ENCODE peak calls at places on chromosome 5, in seven cellular contexts. S is stimulated activated CD4-positive, alpha-beta T cell treated with anti-CD3 and anti-CD28 coated beads, Interleukin-4, amount 100 ng/mL, for 4 hours; O is omental fat pad; V is GM13977; E is GM04504; K is NCI-H1417; U is cardiac fibroblast. X is an unnamed sample.

GRCh38 chr5:11390369-11390768 is 513.9 kb downstream of the CTNND2 start:
- DNase-seq in S (no peak), O (no peak), V (no peak), E (no peak), K (no peak), U (no peak), X (no peak)

GRCh38 chr5:32505718-32506117 is 61.2 kb upstream of the ZFR start:
- DNase-seq in S (no peak), O (no peak), V (no peak), E (peak; percentile 69), K (no peak), U (peak; percentile 91), X (no peak)

GRCh38 chr5:19534751-19535150 is 453.2 kb downstream of the CDH18 start:
- DNase-seq in S (no peak), O (no peak), V (no peak), E (no peak), K (peak; percentile 38), U (no peak), X (no peak)

GRCh38 chr5:59832577-59833301 is 60.8 kb downstream of the PDE4D start:
- DNase-seq in S (no peak), O (no peak), V (no peak), E (no peak), K (no peak), U (no peak), X (no peak)

GRCh38 chr5:94021246-94021645 is 279.8 kb upstream of the POU5F2 start:
- DNase-seq in S (no peak), O (no peak), V (no peak), E (peak; percentile 36), K (peak; percentile 25), U (peak; percentile 41), X (peak; percentile 24)

GRCh38 chr5:117800261-117800660 is 1188.1 kb downstream of the DTWD2 start:
- DNase-seq in S (no peak), O (no peak), V (no peak), E (peak; percentile 11), K (no peak), U (peak; percentile 71), X (no peak)

GRCh38 chr5:318341-318897 is 3.1 kb upstream of the AHRR start:
- DNase-seq in S (no peak), O (no peak), V (peak; percentile 27), E (peak; percentile 51), K (no peak), U (peak; percentile 29), X (no peak)

GRCh38 chr5:82308416-82308815 is 30.3 kb upstream of the RPS23 start:
- DNase-seq in S (no peak), O (no peak), V (no peak), E (no peak), K (no peak), U (no peak), X (no peak)

GRCh38 chr5:151075698-151076331 is 5.0 kb downstream of the TNIP1 start:
- DNase-seq in S (no peak), O (no peak), V (no peak), E (no peak), K (no peak), U (no peak), X (peak; percentile 53)

GRCh38 chr5:175599210-175599609 is 58.7 kb upstream of the HRH2 start:
- DNase-seq in S (no peak), O (no peak), V (no peak), E (no peak), K (no peak), U (no peak), X (no peak)

GRCh38 chr5:27241564-27242257 is 203.3 kb upstream of the CDH9 start:
- DNase-seq in S (no peak), O (no peak), V (no peak), E (peak; percentile 92), K (no peak), U (peak; percentile 96), X (no peak)

GRCh38 chr5:148619484-148619883 is 34.8 kb downstream of the HTR4 start:
- DNase-seq in S (no peak), O (no peak), V (no peak), E (no peak), K (no peak), U (peak; percentile 1), X (no peak)

GRCh38 chr5:21649969-21650368 is 1203.2 kb downstream of the CDH12 start:
- DNase-seq in S (no peak), O (no peak), V (no peak), E (no peak), K (peak; percentile 89), U (no peak), X (no peak)

GRCh38 chr5:138975098-138975847 is 100.1 kb upstream of the LRRTM2 start:
- DNase-seq in S (no peak), O (no peak), V (no peak), E (peak; percentile 65), K (no peak), U (peak; percentile 92), X (no peak)

GRCh38 chr5:179730852-179731251 is 1.8 kb upstream of the MAML1 start:
- DNase-seq in S (no peak), O (no peak), V (no peak), E (no peak), K (no peak), U (peak; percentile 32), X (no peak)

GRCh38 chr5:138449501-138450239 is 10.8 kb downstream of the REEP2 start:
- DNase-seq in S (peak; percentile 63), O (peak; percentile 91), V (peak; percentile 94), E (peak; percentile 65), K (peak; percentile 82), U (peak; percentile 87), X (peak; percentile 90)

GRCh38 chr5:132019337-132019736 is 7.9 kb upstream of the ACSL6 start:
- DNase-seq in S (no peak), O (no peak), V (no peak), E (no peak), K (no peak), U (no peak), X (peak; percentile 8)

GRCh38 chr5:141501805-141502204 is 12.9 kb downstream of the PCDHGC5 start:
- DNase-seq in S (no peak), O (no peak), V (no peak), E (no peak), K (no peak), U (no peak), X (no peak)

GRCh38 chr5:63854076-63854475 is 108.2 kb downstream of the HTR1A start:
- DNase-seq in S (no peak), O (no peak), V (no peak), E (no peak), K (no peak), U (no peak), X (no peak)

GRCh38 chr5:50655810-50656205 is 10.6 kb upstream of the PARP8 start:
- DNase-seq in S (no peak), O (no peak), V (no peak), E (no peak), K (peak; percentile 3), U (no peak), X (peak; percentile 65)

GRCh38 chr5:61632064-61632463 is 300.0 kb downstream of the ZSWIM6 start:
- DNase-seq in S (no peak), O (no peak), V (no peak), E (no peak), K (no peak), U (peak; percentile 12), X (no peak)

GRCh38 chr5:134091626-134092121 is 22.8 kb upstream of the TCF7 start:
- DNase-seq in S (no peak), O (no peak), V (no peak), E (no peak), K (no peak), U (no peak), X (no peak)

GRCh38 chr5:56012281-56012963 is 17.7 kb upstream of the IL6ST start:
- DNase-seq in S (peak; percentile 24), O (no peak), V (no peak), E (no peak), K (no peak), U (peak; percentile 77), X (peak; percentile 32)

GRCh38 chr5:131384616-131385214 is 120.9 kb downstream of the CDC42SE2 start:
- DNase-seq in S (peak; percentile 69), O (no peak), V (no peak), E (no peak), K (no peak), U (no peak), X (no peak)

GRCh38 chr5:55903121-55903701 is 52.1 kb downstream of the IL31RA start:
- DNase-seq in S (peak; percentile 55), O (no peak), V (peak; percentile 78), E (no peak), K (no peak), U (peak; percentile 24), X (no peak)

GRCh38 chr5:36035696-36036095 is 31.0 kb downstream of the UGT3A2 start:
- DNase-seq in S (no peak), O (no peak), V (no peak), E (no peak), K (no peak), U (no peak), X (no peak)

GRCh38 chr5:141945511-141946024 is 12.4 kb downstream of the PCDH12 start:
- DNase-seq in S (no peak), O (no peak), V (no peak), E (no peak), K (no peak), U (no peak), X (no peak)

GRCh38 chr5:17238521-17239041 is 21.1 kb downstream of the BASP1 start:
- DNase-seq in S (no peak), O (no peak), V (no peak), E (peak; percentile 44), K (no peak), U (peak; percentile 40), X (no peak)

GRCh38 chr5:135544666-135545045 is 8.9 kb upstream of the NEUROG1 start:
- DNase-seq in S (no peak), O (no peak), V (no peak), E (no peak), K (no peak), U (no peak), X (no peak)

GRCh38 chr5:123795688-123796087 is 283.7 kb downstream of the CSNK1G3 start:
- DNase-seq in S (no peak), O (no peak), V (no peak), E (no peak), K (no peak), U (no peak), X (no peak)

GRCh38 chr5:79702606-79703380 is 13.2 kb downstream of the CMYA5 start:
- DNase-seq in S (no peak), O (no peak), V (no peak), E (peak; percentile 60), K (peak; percentile 2), U (peak; percentile 48), X (no peak)

X was measured in colonic mucosa.